ENCODE peak calls at places on chromosomes 3 and 15, in four cellular contexts. One of them, this sample, is unnamed.

GRCh38 chr3:186108106-186108940 is 566 bp downstream of the ETV5 start:
- DNase-seq in neural crest cell: peak
- DNase-seq in stimulated activated CD4-positive, alpha-beta T cell treated with anti-CD3 and anti-CD28 coated beads, Interleukin-2, amount 100 ng/mL, for 48 hours: no peak
- DNase-seq in T1000: peak
- DNase-seq in this sample: peak

GRCh38 chr3:134319894-134320293 is 54.4 kb downstream of the AMOTL2 start:
- DNase-seq in stimulated activated CD4-positive, alpha-beta T cell treated with anti-CD3 and anti-CD28 coated beads, Interleukin-2, amount 100 ng/mL, for 48 hours: no peak
- DNase-seq in T1000: no peak
- DNase-seq in neural crest cell: no peak
- DNase-seq in this sample: no peak

GRCh38 chr3:34942256-34942655 is 697.1 kb upstream of the ARPP21 start:
- DNase-seq in T1000: no peak
- DNase-seq in neural crest cell: no peak
- DNase-seq in stimulated activated CD4-positive, alpha-beta T cell treated with anti-CD3 and anti-CD28 coated beads, Interleukin-2, amount 100 ng/mL, for 48 hours: no peak
- DNase-seq in this sample: no peak

GRCh38 chr3:32304510-32304909 is 66.0 kb downstream of the CMTM8 start:
- DNase-seq in stimulated activated CD4-positive, alpha-beta T cell treated with anti-CD3 and anti-CD28 coated beads, Interleukin-2, amount 100 ng/mL, for 48 hours: no peak
- DNase-seq in T1000: no peak
- DNase-seq in neural crest cell: no peak
- DNase-seq in this sample: no peak

GRCh38 chr15:25774871-25775270 is 88.3 kb downstream of the ATP10A start:
- DNase-seq in stimulated activated CD4-positive, alpha-beta T cell treated with anti-CD3 and anti-CD28 coated beads, Interleukin-2, amount 100 ng/mL, for 48 hours: no peak
- DNase-seq in neural crest cell: no peak
- DNase-seq in T1000: no peak
- DNase-seq in this sample: no peak

GRCh38 chr15:92811514-92811913 is 88.6 kb upstream of the CHD2 start:
- DNase-seq in neural crest cell: no peak
- DNase-seq in T1000: no peak
- DNase-seq in stimulated activated CD4-positive, alpha-beta T cell treated with anti-CD3 and anti-CD28 coated beads, Interleukin-2, amount 100 ng/mL, for 48 hours: no peak
- DNase-seq in this sample: no peak

GRCh38 chr15:75067123-75067854 is 43.9 kb downstream of the PPCDC start:
- DNase-seq in neural crest cell: no peak
- DNase-seq in T1000: peak
- DNase-seq in stimulated activated CD4-positive, alpha-beta T cell treated with anti-CD3 and anti-CD28 coated beads, Interleukin-2, amount 100 ng/mL, for 48 hours: no peak
- DNase-seq in this sample: no peak

GRCh38 chr15:58604455-58604923 is 145.0 kb downstream of the ADAM10 start:
- DNase-seq in stimulated activated CD4-positive, alpha-beta T cell treated with anti-CD3 and anti-CD28 coated beads, Interleukin-2, amount 100 ng/mL, for 48 hours: no peak
- DNase-seq in neural crest cell: no peak
- DNase-seq in T1000: no peak
- DNase-seq in this sample: no peak

GRCh38 chr3:167740961-167741587 is 5.6 kb downstream of the SERPINI1 start:
- DNase-seq in stimulated activated CD4-positive, alpha-beta T cell treated with anti-CD3 and anti-CD28 coated beads, Interleukin-2, amount 100 ng/mL, for 48 hours: peak
- DNase-seq in T1000: no peak
- DNase-seq in neural crest cell: peak
- DNase-seq in this sample: no peak

GRCh38 chr15:73906346-73907017 is 19.8 kb upstream of the LOXL1 start:
- DNase-seq in T1000: no peak
- DNase-seq in neural crest cell: no peak
- DNase-seq in stimulated activated CD4-positive, alpha-beta T cell treated with anti-CD3 and anti-CD28 coated beads, Interleukin-2, amount 100 ng/mL, for 48 hours: no peak
- DNase-seq in this sample: no peak

GRCh38 chr3:129534428-129535027 is 6.1 kb downstream of the RHO start:
- DNase-seq in stimulated activated CD4-positive, alpha-beta T cell treated with anti-CD3 and anti-CD28 coated beads, Interleukin-2, amount 100 ng/mL, for 48 hours: no peak
- DNase-seq in T1000: no peak
- DNase-seq in neural crest cell: no peak
- DNase-seq in this sample: no peak

GRCh38 chr3:194872669-194872977 is 186.9 kb downstream of the FAM43A start:
- DNase-seq in stimulated activated CD4-positive, alpha-beta T cell treated with anti-CD3 and anti-CD28 coated beads, Interleukin-2, amount 100 ng/mL, for 48 hours: no peak
- DNase-seq in T1000: peak
- DNase-seq in neural crest cell: no peak
- DNase-seq in this sample: no peak

GRCh38 chr3:170977911-170978310 is 48.6 kb downstream of the SLC2A2 start:
- DNase-seq in stimulated activated CD4-positive, alpha-beta T cell treated with anti-CD3 and anti-CD28 coated beads, Interleukin-2, amount 100 ng/mL, for 48 hours: no peak
- DNase-seq in neural crest cell: no peak
- DNase-seq in T1000: no peak
- DNase-seq in this sample: no peak

GRCh38 chr3:40745381-40746106 is 220.8 kb downstream of the ZNF621 start:
- DNase-seq in neural crest cell: no peak
- DNase-seq in stimulated activated CD4-positive, alpha-beta T cell treated with anti-CD3 and anti-CD28 coated beads, Interleukin-2, amount 100 ng/mL, for 48 hours: no peak
- DNase-seq in T1000: no peak
- DNase-seq in this sample: no peak

GRCh38 chr15:60476713-60477112 is 2.2 kb downstream of the ICE2 start:
- DNase-seq in neural crest cell: no peak
- DNase-seq in stimulated activated CD4-positive, alpha-beta T cell treated with anti-CD3 and anti-CD28 coated beads, Interleukin-2, amount 100 ng/mL, for 48 hours: no peak
- DNase-seq in T1000: no peak
- DNase-seq in this sample: no peak